ENCODE peak calls at places on chromosomes 6 and 20, in six cellular contexts. K, A, J, U, N and M are unnamed samples.

GRCh38 chr20:62656919-62657635 is 14.8 kb downstream of the SLCO4A1 start:
- DNase-seq in J (no peak), N (no peak), A (no peak), K (no peak), U (no peak), M (no peak)

GRCh38 chr6:303263-303662 is 11.0 kb downstream of the DUSP22 start:
- DNase-seq in J (no peak), K (no peak), U (no peak), A (no peak), N (no peak), M (no peak)

GRCh38 chr20:46350201-46350985 is 42.1 kb upstream of the CDH22 start:
- DNase-seq in A (peak; percentile 79), J (peak; percentile 40), N (peak; percentile 40), K (peak; percentile 94), U (peak; percentile 93), M (no peak)

GRCh38 chr6:65707134-65707826 is at the start of gene EYS:
- DNase-seq in N (no peak), J (no peak), U (no peak), A (no peak), K (no peak), M (no peak)

GRCh38 chr20:2314759-2315439 is 19.1 kb downstream of the TGM3 start:
- DNase-seq in J (peak; percentile 30), N (peak; percentile 81), A (peak; percentile 83), U (peak; percentile 28), K (peak; percentile 96), M (no peak)

GRCh38 chr6:46789434-46790358 is 3.5 kb upstream of the MEP1A start:
- DNase-seq in U (no peak), A (no peak), N (no peak), J (no peak), K (no peak), M (peak; percentile 46)

GRCh38 chr6:18498408-18498807 is 111.3 kb downstream of the RNF144B start:
- DNase-seq in K (no peak), A (no peak), J (no peak), U (no peak), N (no peak), M (no peak)

GRCh38 chr6:53998293-53998692 is 113.0 kb upstream of the MLIP start:
- DNase-seq in J (no peak), U (no peak), K (no peak), N (no peak), A (no peak), M (no peak)

GRCh38 chr6:142172758-142173157 is 25.7 kb downstream of the VTA1 start:
- DNase-seq in N (no peak), K (no peak), U (no peak), J (no peak), A (no peak), M (no peak)

GRCh38 chr6:37016995-37017394 is 11.5 kb downstream of the FGD2 start:
- DNase-seq in N (no peak), A (no peak), J (no peak), K (no peak), U (no peak), M (no peak)

GRCh38 chr6:130780137-130780536 is 47.1 kb upstream of the SMLR1 start:
- DNase-seq in N (no peak), A (no peak), K (peak; percentile 16), U (no peak), J (no peak), M (no peak)

GRCh38 chr6:15483060-15483459 is 179.8 kb downstream of the DTNBP1 start:
- DNase-seq in K (no peak), J (peak; percentile 43), U (peak; percentile 65), A (no peak), N (no peak), M (no peak)

GRCh38 chr6:1109134-1109533 is 202.8 kb upstream of the FOXQ1 start:
- DNase-seq in K (no peak), A (no peak), N (no peak), U (no peak), J (no peak), M (no peak)

GRCh38 chr6:14046476-14047068 is 71.0 kb upstream of the CD83 start:
- DNase-seq in N (peak; percentile 39), A (peak; percentile 74), U (peak; percentile 48), K (no peak), J (peak; percentile 87), M (peak; percentile 38)

GRCh38 chr6:168660400-168660945 is 219.5 kb downstream of the SMOC2 start:
- DNase-seq in J (no peak), K (no peak), U (no peak), N (no peak), A (no peak), M (no peak)

GRCh38 chr6:105667061-105667460 is 264.2 kb upstream of the PREP start:
- DNase-seq in K (no peak), J (no peak), N (no peak), U (no peak), A (no peak), M (no peak)

GRCh38 chr20:9302073-9302425 is 212.3 kb upstream of the LAMP5 start:
- DNase-seq in U (no peak), K (no peak), J (no peak), N (no peak), A (no peak), M (no peak)

GRCh38 chr6:48486373-48486772 is 375.4 kb upstream of the PTCHD4 start:
- DNase-seq in J (no peak), N (no peak), A (no peak), U (no peak), K (no peak), M (no peak)

GRCh38 chr6:38509713-38510112 is 130.0 kb downstream of the BTBD9 start:
- DNase-seq in U (peak; percentile 75), K (peak; percentile 97), N (peak; percentile 55), J (peak; percentile 77), A (no peak), M (no peak)

DNA sequence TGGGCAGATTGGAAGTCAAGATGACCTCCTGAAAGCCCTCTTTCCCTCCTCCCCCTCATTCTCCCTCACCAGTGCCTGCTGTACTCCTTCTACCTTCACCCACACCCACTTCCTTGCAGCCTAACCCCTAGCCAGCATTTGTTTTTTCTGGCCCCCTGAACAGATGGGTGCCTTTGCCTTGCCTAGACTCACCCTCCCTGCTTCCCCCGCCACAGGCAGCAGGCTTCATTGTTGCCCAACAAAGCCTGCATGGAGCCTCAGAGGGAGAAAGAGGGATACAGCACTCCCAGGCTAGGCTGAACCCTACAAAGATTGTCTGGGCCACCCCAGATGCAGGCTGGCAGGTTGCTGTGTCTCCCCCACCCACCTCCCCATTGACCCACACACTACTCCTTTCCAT is 2.7 kb downstream of the MOCS1 start:
- DNase-seq in K (no peak), U (no peak), A (no peak), N (no peak), J (no peak), M (no peak)
- H3K4me3 ChIP-seq in K (no peak overlapping the region), U (no peak overlapping the region), A (no peak overlapping the region), N (no peak overlapping the region), J (no peak overlapping the region), M (no peak overlapping the region)

GRCh38 chr6:148760143-148760505 is 13.3 kb downstream of the UST start:
- DNase-seq in J (no peak), N (no peak), K (no peak), A (no peak), U (no peak), M (no peak)
- H3K9ac ChIP-seq in J (no peak overlapping the region), N (no peak overlapping the region), K (no peak overlapping the region), A (no peak overlapping the region), U (peak overlapping the region; percentile 15), M (no peak overlapping the region)

GRCh38 chr20:36745927-36746659 is at the start of gene NDRG3:
- DNase-seq in A (peak; percentile 97), U (peak; percentile 89), N (peak; percentile 86), J (peak; percentile 94), K (peak; percentile 80), M (peak; percentile 92)
- TF ChIP-seq CTCF in A (no peak), U (no peak), N (no peak), J (no peak), K (no peak), M (no peak)

DNA sequence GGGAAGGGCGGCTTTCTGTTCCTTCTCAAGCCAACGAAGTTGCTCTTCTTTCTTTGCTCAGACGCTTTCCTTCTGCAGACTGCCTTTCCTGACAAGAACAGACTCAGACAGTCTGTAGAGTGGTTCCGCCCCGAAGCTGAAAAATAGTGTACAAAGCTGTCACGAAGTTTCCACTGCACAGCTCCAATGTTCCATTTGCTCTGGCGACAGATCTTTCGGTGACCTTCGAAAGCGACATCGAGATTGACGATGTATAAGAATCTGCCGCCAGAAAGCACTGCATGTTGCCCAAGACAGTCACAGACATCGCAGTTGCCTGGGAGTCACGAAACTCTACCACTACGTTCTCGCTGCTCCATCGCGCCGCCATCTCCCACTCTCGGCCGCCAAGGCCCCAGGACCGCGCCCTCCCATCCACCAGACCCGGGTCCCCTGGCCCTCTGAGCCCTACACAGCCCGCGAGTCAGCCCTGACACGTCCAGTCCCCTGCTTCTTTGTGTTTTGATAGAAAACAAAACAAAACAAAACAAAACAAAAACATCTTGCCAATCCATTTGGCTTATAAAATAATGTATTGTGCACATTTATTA is 42.1 kb upstream of the ZNF184 start:
- DNase-seq in N (no peak), K (no peak), A (no peak), J (no peak), U (no peak), M (no peak)
- H3K4me3 ChIP-seq in N (no peak overlapping the region), K (no peak overlapping the region), A (no peak overlapping the region), J (no peak overlapping the region), U (peak overlapping the region; percentile 31), M (no peak overlapping the region)

GRCh38 chr20:55155360-55155759 is 680.0 kb downstream of the DOK5 start:
- DNase-seq in N (no peak), K (no peak), U (no peak), A (no peak), J (no peak), M (no peak)
- H3K9ac ChIP-seq in N (no peak overlapping the region), K (no peak overlapping the region), U (no peak overlapping the region), A (no peak overlapping the region), J (no peak overlapping the region), M (no peak overlapping the region)

GRCh38 chr6:106740287-106740686 is 110.9 kb downstream of the QRSL1 start:
- DNase-seq in U (no peak), K (no peak), J (no peak), A (no peak), N (no peak), M (no peak)

GRCh38 chr6:106735828-106736227 is 106.5 kb downstream of the QRSL1 start:
- DNase-seq in J (no peak), U (no peak), N (peak; percentile 56), K (no peak), A (no peak), M (peak; percentile 7)

GRCh38 chr6:106735136-106735535 is 105.8 kb downstream of the QRSL1 start:
- DNase-seq in J (no peak), A (no peak), U (no peak), K (no peak), N (no peak), M (peak; percentile 16)

GRCh38 chr6:106736502-106736901 is 107.1 kb downstream of the QRSL1 start:
- DNase-seq in K (no peak), A (no peak), N (peak; percentile 54), J (no peak), U (no peak), M (peak; percentile 13)

DNA sequence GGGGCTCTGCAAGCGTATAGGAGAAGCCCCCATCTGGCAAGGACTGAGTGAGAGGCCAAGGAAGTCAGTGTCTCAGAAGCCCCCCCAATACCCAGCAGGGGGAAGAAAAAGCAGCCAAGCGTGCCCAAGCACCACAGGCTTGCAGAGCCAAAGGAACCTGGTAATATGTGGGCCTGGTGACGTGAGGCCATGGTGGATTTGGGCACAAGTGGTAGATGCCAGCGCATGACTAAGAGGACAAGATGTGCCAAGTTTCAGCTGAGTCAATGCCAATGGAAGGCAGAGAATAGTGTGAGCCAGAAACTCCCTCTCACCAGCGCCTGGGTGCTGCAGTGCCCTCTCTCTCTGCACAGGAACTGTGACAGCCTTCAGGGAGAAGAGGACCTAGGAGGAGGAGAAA is 110.0 kb downstream of the QRSL1 start:
- DNase-seq in K (no peak), A (no peak), N (peak; percentile 99), U (no peak), J (peak; percentile 96), M (no peak)
- TF ChIP-seq CTCF in K (no peak), A (no peak), N (peak; percentile 50), U (no peak), J (peak; percentile 32), M (no peak)